ENCODE peak calls at places on chromosomes 3 and 15, in four cellular contexts. M is tibial nerve, J is hepatocyte, O is Panc1. E is an unnamed sample.

GRCh38 chr3:171878441-171879225 is 35.5 kb downstream of the TMEM212 start:
- DNase-seq in M (no peak), J (no peak), O (no peak), E (no peak)

GRCh38 chr15:80207887-80208286 is 44.1 kb downstream of the CTXND1 start:
- DNase-seq in O (no peak), M (no peak), J (peak), E (no peak)

GRCh38 chr3:8739757-8740508 is 6.3 kb downstream of the CAV3 start:
- DNase-seq in J (no peak), M (no peak), O (peak), E (no peak)

GRCh38 chr3:49900491-49901153 is 3.1 kb downstream of the MST1R start:
- DNase-seq in O (peak), M (no peak), J (peak), E (no peak)

GRCh38 chr3:5494913-5495519 is 307.5 kb downstream of the EDEM1 start:
- DNase-seq in M (no peak), O (no peak), J (no peak), E (no peak)

GRCh38 chr3:195385526-195385925 is 57.3 kb downstream of the ACAP2 start:
- DNase-seq in M (no peak), O (no peak), J (no peak), E (no peak)

GRCh38 chr15:64344651-64345262 is 11.2 kb downstream of the CSNK1G1 start:
- DNase-seq in J (no peak), O (no peak), M (no peak), E (no peak)

GRCh38 chr3:64203216-64203615 is 22.1 kb downstream of the PRICKLE2 start:
- DNase-seq in J (no peak), O (no peak), M (no peak), E (no peak)

GRCh38 chr3:130462089-130462488 is 54.9 kb upstream of the COL6A6 start:
- DNase-seq in J (no peak), M (no peak), O (no peak), E (no peak)

GRCh38 chr15:80669599-80670273 is 25.4 kb upstream of the ABHD17C start:
- DNase-seq in J (no peak), O (no peak), M (no peak), E (no peak)

GRCh38 chr3:53164911-53165310 is 3.9 kb downstream of the PRKCD start:
- DNase-seq in O (no peak), M (no peak), J (no peak), E (no peak)

GRCh38 chr3:168288511-168289268 is 193.0 kb upstream of the GOLIM4 start:
- DNase-seq in M (no peak), J (no peak), O (no peak), E (no peak)

GRCh38 chr15:27937873-27938272 is 161.2 kb downstream of the OCA2 start:
- DNase-seq in M (no peak), O (no peak), J (no peak), E (no peak)

GRCh38 chr3:122932251-122932967 is 95.2 kb downstream of the SEMA5B start:
- DNase-seq in O (no peak), J (peak), M (no peak), E (no peak)

GRCh38 chr3:9229325-9229724 is 20.1 kb downstream of the SRGAP3 start:
- DNase-seq in O (no peak), J (no peak), M (no peak), E (no peak)

GRCh38 chr3:195895900-195896360 is 12.4 kb downstream of the TNK2 start:
- DNase-seq in M (peak), J (peak), O (no peak), E (peak)

GRCh38 chr3:14234197-14235002 is 55.8 kb downstream of the LSM3 start:
- DNase-seq in O (no peak), M (peak), J (peak), E (no peak)

GRCh38 chr3:30894521-30895289 is at the start of gene GADL1:
- DNase-seq in O (no peak), M (no peak), J (peak), E (no peak)

GRCh38 chr3:89697321-89697916 is 590.0 kb downstream of the EPHA3 start:
- DNase-seq in O (no peak), J (peak), M (no peak), E (no peak)

GRCh38 chr15:101049856-101050646 is 130.9 kb downstream of the LRRK1 start:
- DNase-seq in M (no peak), O (no peak), J (peak), E (no peak)

GRCh38 chr15:79450648-79451047 is 18.5 kb downstream of the MINAR1 start:
- DNase-seq in O (no peak), J (no peak), M (no peak), E (no peak)

GRCh38 chr15:62976301-62976842 is 66.2 kb upstream of the TPM1 start:
- DNase-seq in J (no peak), M (no peak), O (no peak), E (no peak)

GRCh38 chr15:74794970-74795349 is 13.1 kb downstream of the CSK start:
- DNase-seq in M (no peak), J (no peak), O (no peak), E (no peak)

GRCh38 chr15:74794248-74794969 is 12.5 kb downstream of the CSK start:
- DNase-seq in M (no peak), J (no peak), O (no peak), E (no peak)

GRCh38 chr15:74791667-74792066 is 9.8 kb downstream of the CSK start:
- DNase-seq in M (no peak), J (no peak), O (no peak), E (no peak)

GRCh38 chr15:74792227-74793016 is 10.5 kb downstream of the CSK start:
- DNase-seq in J (no peak), O (no peak), M (no peak), E (no peak)

DNA sequence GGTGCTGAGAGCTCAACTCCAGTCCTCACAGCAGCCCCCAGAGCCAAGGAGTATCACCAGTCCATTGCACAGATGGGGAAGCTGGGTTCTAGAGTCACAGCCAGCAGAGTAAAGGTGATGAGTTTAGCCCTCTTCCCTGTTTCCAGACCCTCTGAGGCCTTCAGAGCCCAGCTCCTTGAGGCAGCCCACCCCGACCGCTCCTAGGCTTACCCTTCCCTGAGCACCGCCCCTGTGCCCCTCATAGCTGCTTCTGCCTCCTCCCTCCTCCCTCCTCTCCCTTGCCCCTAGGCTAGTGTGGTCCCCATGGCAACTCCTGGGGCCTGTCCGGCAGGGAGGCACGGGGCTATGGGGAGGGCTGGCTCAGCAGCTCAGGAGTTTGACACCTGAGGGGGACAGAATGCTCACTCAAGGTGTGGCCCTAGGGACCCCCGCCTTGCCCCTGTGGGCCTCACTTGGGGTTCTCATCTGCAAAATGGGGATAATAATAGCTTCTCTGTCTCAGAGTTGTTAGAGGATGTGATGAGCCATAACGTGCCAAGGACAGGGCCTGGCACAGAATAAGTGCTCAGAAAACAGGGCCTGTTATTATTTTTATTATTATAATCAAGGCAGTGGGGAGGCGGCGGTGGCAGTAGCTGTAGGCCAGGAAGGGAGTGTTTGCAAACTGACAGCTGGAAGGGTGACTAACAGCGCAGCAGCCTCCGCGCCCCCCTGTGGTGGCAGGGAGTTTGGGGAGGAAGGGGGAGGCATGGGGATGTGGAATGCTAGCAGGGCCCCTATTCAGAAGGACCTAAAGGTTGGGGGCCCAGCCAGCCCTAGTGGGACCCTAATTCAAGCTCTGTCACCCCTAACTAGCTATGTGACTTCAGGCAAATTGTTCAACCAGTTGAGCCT is 11.5 kb downstream of the CSK start:
- DNase-seq in J (no peak), O (no peak), M (no peak), E (peak)
- TF ChIP-seq CTCF in J (no peak), O (no peak), M (no peak), E (peak)

GRCh38 chr15:90036343-90036742 is 35.2 kb downstream of the ZNF710 start:
- DNase-seq in M (no peak), O (no peak), J (no peak), E (no peak)
- H3K27ac ChIP-seq in M (no peak), O (no peak), J (peak), E (no peak)

DNA sequence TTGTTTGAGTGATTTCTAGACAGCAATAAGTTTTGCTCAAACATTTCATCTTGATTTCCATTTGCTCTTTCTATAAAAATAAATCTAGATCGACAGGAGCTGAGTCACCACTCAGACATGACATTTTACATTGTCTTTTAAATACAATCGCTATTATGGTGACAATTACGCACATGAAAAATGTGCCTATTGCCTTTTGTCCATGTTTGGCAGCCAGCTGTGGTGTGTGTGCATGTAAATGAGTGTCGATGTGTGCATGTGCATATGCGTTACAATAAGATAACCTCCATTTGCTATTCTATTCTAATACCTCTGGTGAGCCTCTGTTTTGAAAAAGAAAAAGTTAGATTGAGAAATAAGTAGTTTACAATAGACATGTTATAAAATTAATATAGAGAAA is 89.7 kb upstream of the GRM7 start:
- DNase-seq in J (no peak), M (no peak), O (no peak), E (no peak)
- TF ChIP-seq CTCF in J (no peak), M (no peak), O (no peak), E (no peak)

GRCh38 chr15:69753867-69754266 is 301.2 kb downstream of the RPLP1 start:
- DNase-seq in O (no peak), M (no peak), J (no peak), E (no peak)
- H3K27ac ChIP-seq in O (no peak), M (no peak), J (no peak), E (no peak)

DNA sequence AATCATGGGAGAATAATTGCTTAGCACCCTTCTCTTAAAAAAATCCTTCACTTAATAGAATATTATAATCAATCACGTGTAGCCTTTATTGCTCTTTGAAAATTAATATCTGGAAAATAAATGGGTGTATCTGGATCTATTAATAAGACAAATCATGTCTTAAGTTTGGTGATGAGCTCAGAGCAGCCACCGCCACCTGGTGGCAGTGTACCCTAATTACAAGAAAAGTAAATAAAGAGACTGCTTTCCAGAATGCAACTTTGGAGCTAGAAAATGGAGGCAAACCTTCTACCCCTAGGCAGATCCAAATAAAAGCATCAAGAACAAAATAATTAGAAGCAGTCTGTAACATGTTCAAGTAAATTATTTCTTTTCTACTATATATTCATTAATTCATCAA is 43.5 kb downstream of the EPHB1 start:
- DNase-seq in M (no peak), J (no peak), O (no peak), E (no peak)
- TF ChIP-seq CTCF in M (no peak), J (peak), O (peak), E (no peak)

GRCh38 chr15:55401786-55402246 is 6.3 kb downstream of the CCPG1 start:
- DNase-seq in O (no peak), J (no peak), M (no peak), E (no peak)

GRCh38 chr15:55407631-55407948 is 569 bp downstream of the CCPG1 start:
- DNase-seq in O (no peak), J (no peak), M (no peak), E (no peak)

GRCh38 chr15:55403531-55403930 is 4.6 kb downstream of the CCPG1 start:
- DNase-seq in O (no peak), J (peak), M (no peak), E (no peak)

GRCh38 chr15:55398243-55398642 is 9.9 kb downstream of the CCPG1 start:
- DNase-seq in J (no peak), O (no peak), M (no peak), E (no peak)

DNA sequence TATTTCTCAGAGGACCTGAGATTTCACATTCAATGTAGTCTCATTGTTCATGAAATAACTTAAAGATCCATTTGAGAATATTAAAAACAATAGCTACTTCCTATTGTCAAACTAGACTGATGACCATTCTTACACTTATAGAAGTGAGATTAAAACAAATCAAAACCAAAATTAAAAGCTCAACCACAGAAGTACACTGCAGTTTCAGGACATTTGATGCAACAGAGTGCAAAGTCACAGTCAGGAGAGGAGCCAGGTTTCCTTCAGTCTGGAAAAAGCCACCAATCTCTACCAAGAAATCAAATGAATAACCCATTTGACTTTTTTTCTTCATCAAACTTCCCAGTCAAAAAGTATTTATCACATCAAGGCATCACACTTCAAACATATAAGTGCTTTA is 5.5 kb downstream of the CCPG1 start:
- DNase-seq in O (no peak), M (no peak), J (no peak), E (no peak)
- H3K27ac ChIP-seq in O (peak), M (no peak), J (peak), E (no peak)

GRCh38 chr3:150840733-150841515 is 64.3 kb downstream of the MINDY4B start:
- DNase-seq in M (no peak), O (no peak), J (no peak), E (no peak)
- TF ChIP-seq CTCF in M (no peak), O (no peak), J (no peak), E (no peak)